ENCODE peak calls at places on chromosomes 6 and 20, in nine cellular contexts. G, D, X, F, B, J, H, C and P are unnamed samples.

GRCh38 chr20:59164681-59165388 is 1.2 kb downstream of the ZNF831 start:
- DNase-seq in F (no peak), H (no peak), B (no peak), X (no peak), J (no peak), C (no peak), G (no peak), D (peak; percentile 42), P (no peak)

GRCh38 chr6:170124836-170125235 is 166.0 kb downstream of the DLL1 start:
- DNase-seq in C (no peak), F (no peak), G (no peak), X (no peak), B (no peak), D (no peak), H (no peak), J (no peak), P (no peak)

GRCh38 chr6:132053523-132053922 is 102.4 kb upstream of the CCN2 start:
- DNase-seq in C (no peak), F (no peak), J (peak; percentile 23), D (no peak), G (no peak), X (no peak), H (no peak), B (no peak), P (peak; percentile 49)

GRCh38 chr20:50220894-50221266 is 30.2 kb downstream of the CEBPB start:
- DNase-seq in G (no peak), C (no peak), J (no peak), F (no peak), X (no peak), B (no peak), H (no peak), D (no peak), P (no peak)

GRCh38 chr6:74458536-74458935 is 747.3 kb downstream of the COL12A1 start:
- DNase-seq in X (no peak), B (no peak), F (no peak), C (no peak), H (no peak), G (no peak), D (no peak), J (no peak), P (no peak)

GRCh38 chr6:20203561-20204528 is 8.4 kb downstream of the MBOAT1 start:
- DNase-seq in C (no peak), J (no peak), G (no peak), X (no peak), H (no peak), F (no peak), D (no peak), B (no peak), P (no peak)

GRCh38 chr20:2470051-2470431 is 548 bp downstream of the SNRPB start:
- DNase-seq in X (peak; percentile 55), B (no peak), D (peak; percentile 80), H (peak; percentile 38), J (peak; percentile 70), F (peak; percentile 63), G (peak; percentile 51), C (no peak), P (no peak)

GRCh38 chr6:28081486-28081751 is 1.1 kb downstream of the ZNF165 start:
- DNase-seq in D (peak; percentile 64), H (no peak), B (no peak), J (no peak), G (peak; percentile 4), F (peak; percentile 83), X (no peak), C (no peak), P (no peak)

GRCh38 chr6:14849224-14849623 is 396.6 kb upstream of the JARID2 start:
- DNase-seq in F (no peak), X (no peak), D (no peak), G (no peak), J (no peak), C (no peak), H (no peak), B (no peak), P (no peak)

GRCh38 chr6:33983109-33983475 is 162.8 kb downstream of the GRM4 start:
- DNase-seq in H (no peak), D (no peak), C (peak; percentile 57), F (no peak), G (peak; percentile 19), J (peak; percentile 55), X (no peak), B (peak; percentile 82), P (no peak)

GRCh38 chr6:156585859-156586258 is 191.3 kb upstream of the ARID1B start:
- DNase-seq in X (no peak), J (no peak), C (no peak), F (no peak), H (no peak), D (peak; percentile 57), B (no peak), G (no peak), P (no peak)

GRCh38 chr6:147257760-147258159 is 53.5 kb downstream of the STXBP5 start:
- DNase-seq in C (no peak), F (no peak), H (no peak), X (no peak), D (no peak), J (no peak), B (no peak), G (no peak), P (no peak)

GRCh38 chr6:119079288-119079809 is 885 bp upstream of the FAM184A start:
- DNase-seq in G (peak; percentile 15), D (no peak), B (no peak), H (peak; percentile 40), X (no peak), C (no peak), J (no peak), F (no peak), P (peak; percentile 40)

GRCh38 chr6:8530775-8531435 is 95.6 kb upstream of the SLC35B3 start:
- DNase-seq in F (no peak), X (peak; percentile 46), C (no peak), H (no peak), D (no peak), B (no peak), J (no peak), G (peak; percentile 44), P (no peak)

GRCh38 chr6:14799928-14800327 is 445.9 kb upstream of the JARID2 start:
- DNase-seq in X (peak; percentile 66), G (peak; percentile 49), D (peak; percentile 91), C (no peak), B (no peak), F (peak; percentile 31), J (peak; percentile 52), H (peak; percentile 24), P (peak; percentile 49)

GRCh38 chr6:41548098-41548840 is 2.1 kb downstream of the FOXP4 start:
- DNase-seq in X (no peak), J (no peak), G (no peak), F (peak; percentile 49), D (no peak), C (peak; percentile 68), H (no peak), B (no peak), P (no peak)

GRCh38 chr20:57259179-57260021 is 7.0 kb downstream of the BMP7 start:
- DNase-seq in B (no peak), G (no peak), X (no peak), F (no peak), H (no peak), C (no peak), J (no peak), D (no peak), P (no peak)

GRCh38 chr6:119463081-119463626 is 113.6 kb upstream of the MAN1A1 start:
- DNase-seq in C (no peak), B (no peak), D (no peak), F (no peak), H (no peak), J (no peak), G (no peak), X (no peak), P (no peak)

GRCh38 chr6:142531727-142532126 is 229.9 kb downstream of the ADGRG6 start:
- DNase-seq in B (no peak), G (peak; percentile 93), C (no peak), H (peak; percentile 36), D (no peak), X (no peak), F (no peak), J (no peak), P (no peak)

GRCh38 chr20:33664762-33665144 is 2.0 kb upstream of the ACTL10 start:
- DNase-seq in F (no peak), J (no peak), B (no peak), G (no peak), C (peak; percentile 26), H (no peak), D (no peak), X (no peak), P (no peak)

GRCh38 chr6:27575594-27576361 is 102.9 kb upstream of the ZNF184 start:
- DNase-seq in X (peak; percentile 37), D (no peak), J (no peak), H (peak; percentile 51), F (no peak), C (no peak), G (no peak), B (peak; percentile 54), P (no peak)

GRCh38 chr20:39855799-39856198 is 833.2 kb downstream of the MAFB start:
- DNase-seq in J (no peak), B (no peak), C (no peak), G (no peak), F (no peak), H (no peak), D (no peak), X (no peak), P (no peak)

GRCh38 chr6:138795809-138796469 is at the start of gene ECT2L:
- DNase-seq in C (peak; percentile 88), G (no peak), X (no peak), J (peak; percentile 89), F (no peak), D (no peak), H (no peak), B (no peak), P (no peak)

GRCh38 chr6:155472886-155473285 is 17.2 kb upstream of the NOX3 start:
- DNase-seq in J (no peak), C (no peak), G (no peak), F (no peak), H (no peak), D (no peak), B (no peak), X (no peak), P (peak; percentile 73)

GRCh38 chr6:19866900-19867627 is 29.9 kb downstream of the ID4 start:
- DNase-seq in H (no peak), G (no peak), X (no peak), B (no peak), F (no peak), C (no peak), J (peak; percentile 55), D (no peak), P (no peak)

GRCh38 chr20:50506270-50506579 is 4.0 kb upstream of the PTPN1 start:
- DNase-seq in G (no peak), D (no peak), X (no peak), B (no peak), H (no peak), J (no peak), F (no peak), C (no peak), P (no peak)

GRCh38 chr6:94130458-94130857 is 711.1 kb upstream of the EPHA7 start:
- DNase-seq in C (no peak), F (no peak), G (no peak), B (no peak), J (no peak), D (no peak), X (no peak), H (no peak), P (no peak)

GRCh38 chr6:125526007-125526720 is 223.3 kb upstream of the HEY2 start:
- DNase-seq in C (no peak), B (no peak), D (no peak), F (no peak), J (no peak), G (no peak), H (no peak), X (no peak), P (no peak)

GRCh38 chr20:49569403-49570115 is 1.6 kb upstream of the PTGIS start:
- DNase-seq in J (no peak), G (no peak), X (no peak), F (no peak), C (no peak), D (no peak), H (no peak), B (no peak), P (no peak)

GRCh38 chr20:48831702-48832422 is 4.1 kb upstream of the PREX1 start:
- DNase-seq in J (peak; percentile 69), F (no peak), G (peak; percentile 25), B (no peak), D (no peak), H (no peak), C (no peak), X (no peak), P (peak; percentile 76)

GRCh38 chr6:125872259-125872921 is 81.6 kb downstream of the NCOA7 start:
- DNase-seq in J (peak; percentile 25), G (no peak), F (no peak), D (no peak), B (no peak), C (no peak), X (no peak), H (no peak), P (no peak)